ENCODE peak calls at places on chromosome 12, in nine cellular contexts. C is NCI-H1105 treated with DMSO at 0.1 percent for 48 hours; X is Panc1; J is fibroblast of mammary gland; D is NCI-H1436 treated with DMSO at 0.1 percent for 48 hours; V is WERI-Rb-1; S is activated CD4-positive, alpha-beta T cell treated with anti-CD3 and anti-CD28 coated beads, Interleukin-2, amount 50 U/mL, for 48 hours; P is mucosa of descending colon; H is NCI-H146. Z is an unnamed sample.

GRCh38 chr12:52891044-52891443 is 13.8 kb downstream of the KRT8 start:
- DNase-seq in C (no peak), X (no peak), J (no peak), D (no peak), V (no peak), S (no peak), P (no peak), H (no peak), Z (no peak)

GRCh38 chr12:85260904-85261303 is 19.1 kb upstream of the ALX1 start:
- DNase-seq in C (no peak), X (no peak), J (no peak), D (no peak), V (no peak), S (no peak), P (no peak), H (no peak), Z (no peak)

GRCh38 chr12:131610891-131611290 is 100.0 kb upstream of the SFSWAP start:
- DNase-seq in C (no peak), X (no peak), J (no peak), D (no peak), V (no peak), S (no peak), P (no peak), H (no peak), Z (no peak)

GRCh38 chr12:47071241-47071852 is 8.1 kb upstream of the PCED1B start:
- DNase-seq in C (no peak), X (no peak), J (no peak), D (no peak), V (no peak), S (no peak), P (no peak), H (peak; percentile 26), Z (peak; percentile 46)

GRCh38 chr12:132587781-132588180 is 22.6 kb downstream of the LRCOL1 start:
- DNase-seq in C (no peak), X (no peak), J (no peak), D (no peak), V (no peak), S (no peak), P (no peak), H (no peak), Z (no peak)

GRCh38 chr12:50784501-50784900 is 20.6 kb downstream of the ATF1 start:
- DNase-seq in C (no peak), X (no peak), J (no peak), D (no peak), V (no peak), S (no peak), P (no peak), H (no peak), Z (no peak)

GRCh38 chr12:53623526-53623925 is 2.7 kb downstream of the ATF7 start:
- DNase-seq in C (no peak), X (no peak), J (peak; percentile 60), D (no peak), V (no peak), S (no peak), P (peak; percentile 31), H (no peak), Z (no peak)

GRCh38 chr12:132955094-132955932 is 793 bp downstream of the ZNF605 start:
- DNase-seq in C (no peak), X (peak; percentile 8), J (peak; percentile 79), D (no peak), V (peak; percentile 64), S (peak; percentile 29), P (peak; percentile 15), H (peak; percentile 41), Z (no peak)

GRCh38 chr12:62899568-62900390 is 35.2 kb downstream of the PPM1H start:
- DNase-seq in C (no peak), X (no peak), J (no peak), D (no peak), V (no peak), S (no peak), P (no peak), H (no peak), Z (no peak)

GRCh38 chr12:29609431-29610215 is 112.1 kb upstream of the OVCH1 start:
- DNase-seq in C (no peak), X (no peak), J (no peak), D (no peak), V (no peak), S (no peak), P (no peak), H (no peak), Z (no peak)

GRCh38 chr12:50546441-50547318 is 41.9 kb downstream of the DIP2B start:
- DNase-seq in C (no peak), X (no peak), J (no peak), D (no peak), V (no peak), S (no peak), P (no peak), H (no peak), Z (no peak)

GRCh38 chr12:52636189-52636588 is 15.8 kb downstream of the KRT2 start:
- DNase-seq in C (no peak), X (no peak), J (no peak), D (no peak), V (no peak), S (no peak), P (no peak), H (no peak), Z (no peak)

GRCh38 chr12:53219956-53220856 is 11.8 kb downstream of the RARG start:
- DNase-seq in C (peak; percentile 9), X (peak; percentile 72), J (peak; percentile 80), D (no peak), V (peak; percentile 61), S (peak; percentile 84), P (peak; percentile 86), H (peak; percentile 51), Z (peak; percentile 49)

GRCh38 chr12:54373619-54374554 is 9.6 kb upstream of the GPR84 start:
- DNase-seq in C (no peak), X (no peak), J (no peak), D (no peak), V (no peak), S (no peak), P (no peak), H (no peak), Z (no peak)

GRCh38 chr12:94206886-94207285 is 58.5 kb downstream of the PLXNC1 start:
- DNase-seq in C (no peak), X (no peak), J (no peak), D (no peak), V (no peak), S (no peak), P (no peak), H (no peak), Z (no peak)

GRCh38 chr12:6963016-6963731 is 7.3 kb downstream of the PHB2 start:
- DNase-seq in C (peak; percentile 90), X (no peak), J (no peak), D (peak; percentile 63), V (no peak), S (no peak), P (peak; percentile 97), H (peak; percentile 100), Z (peak; percentile 99)

GRCh38 chr12:120079352-120080042 is 37.1 kb downstream of the RAB35 start:
- DNase-seq in C (no peak), X (no peak), J (no peak), D (no peak), V (no peak), S (no peak), P (peak; percentile 30), H (no peak), Z (no peak)

GRCh38 chr12:23472329-23472971 is 477.0 kb downstream of the SOX5 start:
- DNase-seq in C (no peak), X (no peak), J (no peak), D (no peak), V (no peak), S (no peak), P (no peak), H (peak; percentile 20), Z (no peak)

GRCh38 chr12:109877504-109878246 is 2.7 kb downstream of the GLTP start:
- DNase-seq in C (no peak), X (no peak), J (no peak), D (no peak), V (no peak), S (no peak), P (no peak), H (no peak), Z (no peak)

GRCh38 chr12:116376354-116377193 is 99.1 kb upstream of the MED13L start:
- DNase-seq in C (peak; percentile 97), X (no peak), J (peak; percentile 95), D (peak; percentile 45), V (no peak), S (no peak), P (no peak), H (peak; percentile 30), Z (no peak)

GRCh38 chr12:108129017-108129812 is at the start of gene WSCD2:
- DNase-seq in C (peak; percentile 81), X (no peak), J (no peak), D (no peak), V (peak; percentile 87), S (peak; percentile 9), P (peak; percentile 17), H (peak; percentile 36), Z (peak; percentile 82)

GRCh38 chr12:88844426-88844825 is 264.2 kb upstream of the KITLG start:
- DNase-seq in C (no peak), X (no peak), J (no peak), D (no peak), V (no peak), S (no peak), P (no peak), H (no peak), Z (no peak)

GRCh38 chr12:104411826-104412626 is 44.7 kb upstream of the CHST11 start:
- DNase-seq in C (no peak), X (no peak), J (peak; percentile 67), D (no peak), V (no peak), S (peak; percentile 9), P (no peak), H (no peak), Z (no peak)

GRCh38 chr12:118330421-118331018 is 42.2 kb downstream of the TAOK3 start:
- DNase-seq in C (no peak), X (no peak), J (no peak), D (no peak), V (no peak), S (no peak), P (peak; percentile 24), H (no peak), Z (no peak)

GRCh38 chr12:53207042-53207441 is at the start of gene ITGB7:
- DNase-seq in C (no peak), X (no peak), J (no peak), D (no peak), V (no peak), S (peak; percentile 70), P (peak; percentile 76), H (no peak), Z (no peak)

GRCh38 chr12:63069860-63070617 is 81.0 kb downstream of the AVPR1A start:
- DNase-seq in C (no peak), X (no peak), J (no peak), D (no peak), V (no peak), S (no peak), P (no peak), H (no peak), Z (no peak)

GRCh38 chr12:111283986-111284385 is 84.9 kb downstream of the PHETA1 start:
- DNase-seq in C (no peak), X (no peak), J (no peak), D (no peak), V (no peak), S (no peak), P (no peak), H (no peak), Z (no peak)

GRCh38 chr12:88325076-88325827 is 183.1 kb downstream of the TMTC3 start:
- DNase-seq in C (no peak), X (no peak), J (peak; percentile 97), D (no peak), V (no peak), S (no peak), P (peak; percentile 11), H (no peak), Z (no peak)

GRCh38 chr12:120583478-120584030 is 2.4 kb upstream of the POP5 start:
- DNase-seq in C (peak; percentile 31), X (peak; percentile 20), J (peak; percentile 60), D (no peak), V (peak; percentile 75), S (peak; percentile 92), P (peak; percentile 79), H (peak; percentile 71), Z (peak; percentile 83)

GRCh38 chr12:75725505-75726120 is 214.2 kb upstream of the KRR1 start:
- DNase-seq in C (no peak), X (no peak), J (peak; percentile 87), D (no peak), V (no peak), S (no peak), P (no peak), H (no peak), Z (no peak)

GRCh38 chr12:4947297-4947696 is 37.6 kb downstream of the KCNA1 start:
- DNase-seq in C (no peak), X (no peak), J (no peak), D (no peak), V (peak; percentile 82), S (no peak), P (no peak), H (no peak), Z (no peak)

Z was measured in Caco-2.